ENCODE peak calls at places on chromosomes 5 and 9, in five cellular contexts. I is lower lobe of right lung, N is stomach, T is keratinocyte, U is GM06990. H is an unnamed sample.
A peak's percentile ranks its signal among the peaks of the same experiment; 100 is the strongest.

GRCh38 chr5:2727620-2728019 is 23.9 kb downstream of the IRX2 start:
- DNase-seq in I (no peak), N (no peak), T (no peak), U (no peak), H (no peak)

GRCh38 chr9:36765077-36765390 is 192.3 kb downstream of the MELK start:
- DNase-seq in I (no peak), N (no peak), T (no peak), U (no peak), H (no peak)

GRCh38 chr9:2093920-2094597 is 78.9 kb downstream of the SMARCA2 start:
- DNase-seq in I (peak; percentile 60), N (no peak), T (no peak), U (no peak), H (no peak)

GRCh38 chr5:83802686-83803085 is 82.0 kb upstream of the HAPLN1 start:
- DNase-seq in I (no peak), N (no peak), T (no peak), U (no peak), H (no peak)

GRCh38 chr9:118595719-118596305 is 773.4 kb downstream of the BRINP1 start:
- DNase-seq in I (no peak), N (no peak), T (peak; percentile 9), U (no peak), H (no peak)

GRCh38 chr9:94867281-94867841 is 140.9 kb downstream of the AOPEP start:
- DNase-seq in I (peak; percentile 75), N (peak; percentile 83), T (no peak), U (no peak), H (peak; percentile 44)

GRCh38 chr9:88996046-88997005 is 5.1 kb downstream of the S1PR3 start:
- DNase-seq in I (no peak), N (no peak), T (no peak), U (no peak), H (no peak)

GRCh38 chr5:65722575-65723424 is 795 bp downstream of the NLN start:
- DNase-seq in I (no peak), N (no peak), T (no peak), U (peak; percentile 26), H (no peak)

GRCh38 chr5:126471875-126472537 is 48.8 kb downstream of the GRAMD2B start:
- DNase-seq in I (no peak), N (no peak), T (no peak), U (no peak), H (no peak)

GRCh38 chr9:72292184-72292787 is 72.7 kb downstream of the ZFAND5 start:
- DNase-seq in I (no peak), N (no peak), T (no peak), U (no peak), H (no peak)

GRCh38 chr5:67095346-67095871 is 101.2 kb downstream of the CD180 start:
- DNase-seq in I (peak; percentile 56), N (peak; percentile 63), T (no peak), U (no peak), H (peak; percentile 54)

GRCh38 chr9:70613024-70613768 is 198.7 kb upstream of the KLF9 start:
- DNase-seq in I (no peak), N (no peak), T (no peak), U (no peak), H (no peak)

GRCh38 chr9:113139225-113139829 is 11.5 kb upstream of the SLC31A2 start:
- DNase-seq in I (no peak), N (no peak), T (no peak), U (no peak), H (no peak)

GRCh38 chr9:91207481-91207888 is 154.2 kb downstream of the AUH start:
- DNase-seq in I (no peak), N (no peak), T (no peak), U (no peak), H (no peak)

GRCh38 chr9:38421498-38422211 is 2.6 kb downstream of the IGFBPL1 start:
- DNase-seq in I (no peak), N (no peak), T (no peak), U (no peak), H (no peak)

GRCh38 chr9:104093162-104093561 is 947 bp upstream of the SMC2 start:
- DNase-seq in I (no peak), N (no peak), T (no peak), U (no peak), H (no peak)

GRCh38 chr5:54654211-54654610 is 136.7 kb downstream of the SNX18 start:
- DNase-seq in I (no peak), N (no peak), T (no peak), U (no peak), H (no peak)

GRCh38 chr5:117261948-117262606 is 687.5 kb upstream of the SEMA6A start:
- DNase-seq in I (no peak), N (no peak), T (no peak), U (no peak), H (no peak)

GRCh38 chr5:174065528-174066189 is 20.2 kb downstream of the NSG2 start:
- DNase-seq in I (no peak), N (peak; percentile 32), T (no peak), U (no peak), H (no peak)

GRCh38 chr5:67089200-67089725 is 107.3 kb downstream of the CD180 start:
- DNase-seq in I (no peak), N (no peak), T (no peak), U (no peak), H (no peak)

GRCh38 chr9:35686222-35687203 is 3.2 kb downstream of the TPM2 start:
- DNase-seq in I (no peak), N (no peak), T (no peak), U (no peak), H (no peak)

GRCh38 chr9:124511891-124512805 is 4.9 kb upstream of the NR5A1 start:
- DNase-seq in I (no peak), N (no peak), T (no peak), U (no peak), H (no peak)

GRCh38 chr9:31820426-31820825 is 564.0 kb upstream of the ACO1 start:
- DNase-seq in I (no peak), N (no peak), T (no peak), U (no peak), H (no peak)

GRCh38 chr5:168433982-168434381 is 52.3 kb upstream of the RARS1 start:
- DNase-seq in I (no peak), N (no peak), T (no peak), U (no peak), H (no peak)

GRCh38 chr9:18811171-18811570 is 221.8 kb downstream of the SAXO1 start:
- DNase-seq in I (no peak), N (no peak), T (no peak), U (no peak), H (no peak)

GRCh38 chr9:123349691-123350480 is 6.1 kb upstream of the CRB2 start:
- DNase-seq in I (no peak), N (peak; percentile 47), T (no peak), U (peak; percentile 60), H (no peak)

DNA sequence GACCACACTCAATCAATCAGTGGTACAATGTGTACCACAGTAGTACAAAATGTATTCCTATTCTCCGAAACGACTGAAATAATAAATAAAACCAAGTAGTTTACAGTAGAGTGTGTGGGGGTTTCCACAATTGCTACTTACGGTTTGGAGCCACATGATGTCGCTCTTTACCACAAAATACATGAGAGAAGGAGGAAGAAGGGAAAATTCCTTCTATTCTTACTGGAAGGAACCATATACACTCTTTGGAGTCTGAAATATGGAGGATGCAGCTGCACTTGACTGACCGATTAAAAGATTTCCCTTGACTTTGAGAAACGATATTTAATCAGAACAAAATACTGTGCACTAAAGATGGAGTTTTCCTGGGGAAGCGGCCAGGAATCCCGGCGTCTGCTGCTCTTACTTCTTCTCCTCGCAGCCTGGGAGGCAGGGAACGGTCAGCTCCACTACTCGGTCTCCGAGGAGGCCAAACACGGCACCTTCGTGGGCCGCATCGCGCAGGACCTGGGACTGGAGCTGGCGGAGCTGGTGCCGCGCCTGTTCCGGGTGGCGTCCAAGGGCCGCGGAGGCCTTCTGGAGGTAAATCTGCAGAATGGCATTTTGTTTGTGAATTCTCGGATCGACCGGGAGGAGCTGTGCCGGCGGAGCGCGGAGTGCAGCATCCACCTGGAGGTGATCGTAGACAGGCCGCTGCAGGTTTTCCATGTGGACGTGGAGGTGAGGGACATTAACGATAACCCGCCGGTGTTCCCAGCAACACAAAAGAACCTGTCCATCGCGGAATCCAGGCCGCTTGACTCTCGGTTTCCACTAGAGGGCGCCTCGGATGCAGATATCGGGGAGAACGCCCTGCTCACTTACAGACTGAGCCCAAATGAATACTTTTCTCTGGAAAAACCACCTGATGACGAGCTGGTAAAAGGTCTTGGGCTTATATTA is at the start of gene PCDHA4:
- DNase-seq in I (no peak), N (no peak), T (no peak), U (no peak), H (peak; percentile 30)
- TF ChIP-seq CTCF in I (peak; percentile 40), N (no peak), T (peak; percentile 24), U (no peak), H (no peak)

GRCh38 chr9:99822096-99822595 is 461 bp downstream of the NR4A3 start:
- DNase-seq in I (no peak), N (no peak), T (no peak), U (no peak), H (no peak)

GRCh38 chr9:99822596-99823391 is 1.1 kb downstream of the NR4A3 start:
- DNase-seq in I (peak; percentile 51), N (peak; percentile 42), T (no peak), U (peak; percentile 45), H (no peak)

GRCh38 chr9:99819484-99820329 is 2.0 kb upstream of the NR4A3 start:
- DNase-seq in I (peak; percentile 95), N (peak; percentile 91), T (peak; percentile 46), U (peak; percentile 97), H (peak; percentile 85)

GRCh38 chr9:99820330-99821186 is 1.1 kb upstream of the NR4A3 start:
- DNase-seq in I (peak; percentile 65), N (peak; percentile 68), T (no peak), U (no peak), H (no peak)

GRCh38 chr9:99821187-99822095 is at the start of gene NR4A3:
- DNase-seq in I (peak; percentile 96), N (peak; percentile 96), T (peak; percentile 76), U (peak; percentile 90), H (peak; percentile 84)
- TF ChIP-seq CTCF in I (peak; percentile 37), N (peak; percentile 52), T (peak; percentile 10), U (no peak), H (peak; percentile 15)

GRCh38 chr5:28779161-28779754 is 1740.9 kb upstream of the CDH9 start:
- DNase-seq in I (no peak), N (no peak), T (no peak), U (no peak), H (no peak)
- TF ChIP-seq CTCF in I (no peak), N (no peak), T (no peak), U (no peak), H (no peak)

GRCh38 chr5:82244854-82245635 is 33.1 kb downstream of the RPS23 start:
- DNase-seq in I (no peak), N (no peak), T (no peak), U (no peak), H (no peak)
- TF ChIP-seq CTCF in I (no peak), N (no peak), T (no peak), U (no peak), H (no peak)

DNA sequence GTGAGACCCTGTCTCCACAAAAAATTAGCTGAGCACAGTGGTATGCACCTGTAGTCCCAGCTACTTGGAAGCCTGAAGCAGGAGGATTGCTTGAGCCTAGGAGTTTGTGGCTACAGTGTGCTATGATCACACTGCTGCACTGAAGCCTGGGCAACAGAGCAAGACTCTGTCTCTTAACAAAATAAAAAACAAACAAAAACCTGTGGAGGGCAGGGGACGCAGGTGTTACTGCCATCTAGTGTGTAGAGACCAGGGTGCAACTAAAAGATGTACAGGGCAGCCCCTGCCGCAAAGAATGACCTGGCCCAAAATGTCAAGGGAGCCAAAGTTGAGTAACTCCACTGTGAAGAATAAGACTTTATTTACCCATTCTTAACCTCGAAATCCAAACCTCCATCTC is 27.1 kb downstream of the ASPN start:
- DNase-seq in I (no peak), N (no peak), T (no peak), U (no peak), H (no peak)
- TF ChIP-seq CTCF in I (no peak), N (no peak), T (peak; percentile 34), U (peak; percentile 49), H (no peak)

H was measured in tibial nerve.